ENCODE peak calls at places on chromosome 11, in four cellular contexts. L is sigmoid colon, N is Panc1, U is HCT116. O is an unnamed sample.
A peak's percentile ranks its signal among the peaks of the same experiment; 100 is the strongest.

GRCh38 chr11:74773481-74773880 is 24.8 kb downstream of the RNF169 start:
- DNase-seq in L (no peak), N (no peak), U (no peak), O (no peak)

GRCh38 chr11:699753-700152 is 4.1 kb downstream of the TMEM80 start:
- DNase-seq in L (no peak), N (no peak), U (no peak), O (no peak)

GRCh38 chr11:117095301-117096139 is 2.7 kb downstream of the SIK3 start:
- DNase-seq in L (no peak), U (no peak), N (no peak), O (no peak)

GRCh38 chr11:45654741-45655283 is 10.6 kb downstream of the CHST1 start:
- DNase-seq in U (no peak), L (peak; percentile 37), N (no peak), O (no peak)

GRCh38 chr11:69772646-69773045 is 2.5 kb downstream of the FGF4 start:
- DNase-seq in N (no peak), U (no peak), L (no peak), O (no peak)

GRCh38 chr11:12642040-12642439 is 32.2 kb upstream of the TEAD1 start:
- DNase-seq in N (no peak), L (no peak), U (no peak), O (no peak)

GRCh38 chr11:104547996-104548661 is 350.1 kb downstream of the CASP12 start:
- DNase-seq in N (no peak), L (no peak), U (no peak), O (no peak)

GRCh38 chr11:104531075-104531474 is 367.1 kb upstream of the PDGFD start:
- DNase-seq in U (no peak), N (peak; percentile 2), L (no peak), O (no peak)

GRCh38 chr11:35567737-35568465 is 42.5 kb upstream of the PAMR1 start:
- DNase-seq in L (no peak), U (no peak), N (no peak), O (peak; percentile 55)

GRCh38 chr11:47533690-47534135 is 19.2 kb downstream of the CELF1 start:
- DNase-seq in N (no peak), L (no peak), U (no peak), O (no peak)

DNA sequence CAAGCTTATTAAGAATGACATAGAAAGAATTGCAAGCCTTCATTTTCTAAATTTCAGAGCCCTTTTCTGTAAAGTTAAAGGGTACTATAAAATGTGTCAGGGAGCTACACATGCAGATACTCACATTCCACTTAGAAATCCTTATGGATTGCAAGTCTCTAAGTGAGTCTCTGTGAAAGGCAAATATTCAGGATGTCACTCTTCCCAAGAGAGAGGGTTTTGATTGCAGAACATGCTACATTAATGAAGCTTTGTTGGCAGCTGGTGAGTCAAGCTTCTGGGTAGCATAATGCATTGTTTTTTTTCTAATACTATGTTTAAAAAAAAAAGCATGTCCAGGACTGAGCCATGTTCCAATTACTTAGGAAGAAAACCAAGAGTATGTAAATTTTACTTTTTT is 369.1 kb downstream of the DCDC1 start:
- DNase-seq in L (no peak), U (no peak), N (no peak), O (no peak)
- TF ChIP-seq POLR2AphosphoS5 in L (no peak), U (no peak), N (no peak), O (no peak)

GRCh38 chr11:110903830-110904229 is 191.6 kb upstream of the ARHGAP20 start:
- DNase-seq in U (no peak), L (no peak), N (no peak), O (no peak)

GRCh38 chr11:110909331-110909730 is 197.1 kb upstream of the ARHGAP20 start:
- DNase-seq in L (no peak), U (no peak), N (no peak), O (no peak)

GRCh38 chr11:110908401-110909106 is 196.3 kb upstream of the ARHGAP20 start:
- DNase-seq in N (no peak), L (no peak), U (no peak), O (no peak)

GRCh38 chr11:110903378-110903777 is 191.1 kb upstream of the ARHGAP20 start:
- DNase-seq in U (no peak), L (no peak), N (no peak), O (no peak)

DNA sequence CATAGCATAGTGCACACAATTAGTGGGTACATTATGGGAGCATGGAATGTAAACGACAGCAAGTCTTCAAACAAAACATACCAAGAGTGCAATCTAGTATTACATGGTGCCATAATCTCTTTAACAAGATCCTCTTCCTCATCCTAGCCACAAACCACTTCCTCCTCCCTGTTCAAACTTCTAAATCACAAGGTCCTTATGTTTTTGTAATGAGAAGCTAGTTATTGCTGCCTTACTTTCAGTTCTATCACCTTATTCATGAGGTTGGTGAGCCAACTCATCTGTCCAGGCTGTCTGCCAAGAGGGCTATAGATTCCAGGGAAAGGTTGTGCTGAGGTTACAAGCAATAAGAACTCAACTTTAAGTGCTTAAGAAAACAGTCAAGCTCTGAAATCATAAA is 195.4 kb upstream of the ARHGAP20 start:
- DNase-seq in N (no peak), U (no peak), L (no peak), O (peak; percentile 12)
- H3K27ac ChIP-seq in N (no peak overlapping the region), U (no peak overlapping the region), L (no peak overlapping the region), O (no peak overlapping the region)

GRCh38 chr11:133176748-133177147 is 355.6 kb downstream of the OPCML start:
- DNase-seq in L (no peak), U (no peak), N (no peak), O (no peak)
- TF ChIP-seq POLR2AphosphoS5 in L (no peak), U (no peak), N (no peak), O (no peak)

DNA sequence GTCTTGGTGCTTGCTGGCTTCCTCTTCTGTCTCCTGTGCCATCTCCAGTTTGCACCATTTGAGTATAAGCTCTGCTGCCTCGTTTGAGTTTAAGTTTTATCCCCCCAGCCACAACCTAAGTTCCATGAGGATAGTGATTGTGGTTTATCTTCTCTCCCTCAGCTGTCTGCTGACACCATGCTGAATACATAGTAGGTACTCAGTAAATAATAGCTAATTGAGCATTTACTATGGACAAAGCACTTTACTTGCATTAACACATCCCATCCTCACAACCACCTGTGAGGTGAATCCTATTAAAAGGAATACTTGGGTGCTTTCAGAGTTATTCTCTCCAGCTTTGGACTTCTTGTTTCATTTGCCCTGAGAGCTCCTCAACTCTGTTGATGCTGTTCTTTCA is 26.9 kb downstream of the ZBTB16 start:
- DNase-seq in U (no peak), L (no peak), N (no peak), O (no peak)
- H3K27ac ChIP-seq in U (no peak overlapping the region), L (peak overlapping the region; percentile 15), N (no peak overlapping the region), O (peak overlapping the region; percentile 45)

GRCh38 chr11:3135491-3136440 is 29.3 kb downstream of the OSBPL5 start:
- DNase-seq in N (no peak), U (no peak), L (peak; percentile 61), O (no peak)
- TF ChIP-seq POLR2AphosphoS5 in N (no peak), U (no peak), L (no peak), O (no peak)

O was measured in prostate gland.